ENCODE peak calls at places on chromosomes 12 and 14, in four cellular contexts. Z is AG10803; T is CD8-positive, alpha-beta T cell; G is adrenal gland. S is an unnamed sample.

GRCh38 chr12:46556105-46556559 is 183.6 kb upstream of the SLC38A2 start:
- DNase-seq in Z (peak; percentile 97), T (no peak), G (no peak), S (peak; percentile 99)

GRCh38 chr12:53701518-53702264 is 25.6 kb downstream of the CALCOCO1 start:
- DNase-seq in Z (peak; percentile 72), T (peak; percentile 86), G (peak; percentile 82), S (peak; percentile 73)

GRCh38 chr12:96501139-96501741 is 11.9 kb downstream of the CFAP54 start:
- DNase-seq in Z (peak; percentile 67), T (peak; percentile 68), G (no peak), S (peak; percentile 79)

GRCh38 chr12:19298837-19299605 is 140.3 kb upstream of the AEBP2 start:
- DNase-seq in Z (no peak), T (no peak), G (peak; percentile 36), S (no peak)

GRCh38 chr12:78885466-78885865 is 20.9 kb downstream of the SYT1 start:
- DNase-seq in Z (no peak), T (no peak), G (no peak), S (no peak)

GRCh38 chr14:38867561-38868150 is 235.4 kb downstream of the SEC23A start:
- DNase-seq in Z (peak; percentile 82), T (peak; percentile 55), G (peak; percentile 75), S (peak; percentile 82)

GRCh38 chr14:49930720-49931119 is 37.8 kb downstream of the ARF6 start:
- DNase-seq in Z (no peak), T (no peak), G (no peak), S (no peak)

GRCh38 chr12:6917491-6918231 is 3.3 kb downstream of the ENO2 start:
- DNase-seq in Z (no peak), T (no peak), G (no peak), S (no peak)

GRCh38 chr12:6854036-6854435 is 2.1 kb downstream of the USP5 start:
- DNase-seq in Z (no peak), T (no peak), G (no peak), S (no peak)

GRCh38 chr14:102055181-102055901 is 31.5 kb downstream of the HSP90AA1 start:
- DNase-seq in Z (peak; percentile 76), T (no peak), G (no peak), S (peak; percentile 57)

GRCh38 chr12:67068773-67069450 is 200.2 kb upstream of the CAND1 start:
- DNase-seq in Z (peak; percentile 24), T (peak; percentile 59), G (peak; percentile 73), S (peak; percentile 25)

GRCh38 chr14:68468437-68469207 is 324.2 kb downstream of the ZFP36L1 start:
- DNase-seq in Z (peak; percentile 85), T (peak; percentile 56), G (no peak), S (peak; percentile 85)

GRCh38 chr12:3641428-3641883 is 111.5 kb downstream of the CRACR2A start:
- DNase-seq in Z (peak; percentile 77), T (no peak), G (no peak), S (peak; percentile 75)

GRCh38 chr12:14630793-14631192 is 63.1 kb upstream of the PLBD1 start:
- DNase-seq in Z (no peak), T (no peak), G (no peak), S (no peak)

GRCh38 chr14:77113644-77114043 is 15.6 kb downstream of the CIPC start:
- DNase-seq in Z (no peak), T (no peak), G (no peak), S (no peak)

GRCh38 chr14:22898302-22898894 is 15.4 kb downstream of the REM2 start:
- DNase-seq in Z (peak; percentile 77), T (no peak), G (no peak), S (peak; percentile 64)

GRCh38 chr14:100294213-100294962 is 11.9 kb downstream of the SLC25A29 start:
- DNase-seq in Z (no peak), T (no peak), G (no peak), S (no peak)

GRCh38 chr12:31476437-31476836 is 114.5 kb downstream of the DENND5B start:
- DNase-seq in Z (no peak), T (no peak), G (no peak), S (no peak)

GRCh38 chr14:22549981-22550670 is 38.9 kb downstream of the DAD1 start:
- DNase-seq in Z (no peak), T (peak; percentile 78), G (no peak), S (peak; percentile 24)

GRCh38 chr12:80937391-80938238 is at the start of gene LIN7A:
- DNase-seq in Z (peak; percentile 17), T (no peak), G (no peak), S (peak; percentile 36)

GRCh38 chr12:67452119-67452805 is 183.1 kb downstream of the CAND1 start:
- DNase-seq in Z (no peak), T (no peak), G (no peak), S (no peak)

GRCh38 chr12:51874013-51874412 is 13.9 kb upstream of the ANKRD33 start:
- DNase-seq in Z (no peak), T (no peak), G (no peak), S (peak; percentile 66)

GRCh38 chr12:12585115-12585862 is 22.6 kb upstream of the DUSP16 start:
- DNase-seq in Z (no peak), T (no peak), G (no peak), S (no peak)

GRCh38 chr14:23042162-23042965 is at the start of gene PSMB11:
- DNase-seq in Z (no peak), T (no peak), G (no peak), S (no peak)

GRCh38 chr12:20144341-20144740 is 224.0 kb upstream of the PDE3A start:
- DNase-seq in Z (no peak), T (no peak), G (no peak), S (no peak)

GRCh38 chr14:95514131-95515079 is 2.0 kb downstream of the SYNE3 start:
- DNase-seq in Z (no peak), T (no peak), G (no peak), S (no peak)

GRCh38 chr14:34539407-34540180 is at the start of gene EAPP:
- DNase-seq in Z (peak; percentile 97), T (peak; percentile 96), G (peak; percentile 97), S (peak; percentile 98)

GRCh38 chr14:62696261-62696968 is 348.8 kb downstream of the KCNH5 start:
- DNase-seq in Z (no peak), T (no peak), G (no peak), S (no peak)

GRCh38 chr12:93050026-93050747 is 121.1 kb upstream of the EEA1 start:
- DNase-seq in Z (peak; percentile 71), T (no peak), G (no peak), S (peak; percentile 55)

GRCh38 chr14:64654072-64654899 is 49.9 kb upstream of the PLEKHG3 start:
- DNase-seq in Z (peak; percentile 92), T (no peak), G (no peak), S (peak; percentile 93)

GRCh38 chr14:90578283-90578985 is 181.6 kb downstream of the CALM1 start:
- DNase-seq in Z (no peak), T (no peak), G (no peak), S (no peak)

GRCh38 chr12:1918875-1919236 is 404 bp upstream of the CACNA2D4 start:
- DNase-seq in Z (no peak), T (no peak), G (no peak), S (no peak)

GRCh38 chr14:33282181-33282580 is 343.5 kb downstream of the NPAS3 start:
- DNase-seq in Z (peak; percentile 8), T (no peak), G (no peak), S (no peak)
- TF ChIP-seq CTCF in Z (no peak), T (no peak), G (no peak), S (no peak)

GRCh38 chr14:35825968-35826217 is 245 bp upstream of the BRMS1L start:
- DNase-seq in Z (no peak), T (no peak), G (no peak), S (no peak)
- H3K4me3 ChIP-seq in Z (peak overlapping the region; percentile 99), T (peak overlapping the region; percentile 92), G (no peak overlapping the region), S (peak overlapping the region; percentile 98)

GRCh38 chr14:29166507-29166906 is 399.9 kb downstream of the FOXG1 start:
- DNase-seq in Z (no peak), T (no peak), G (no peak), S (no peak)
- TF ChIP-seq CTCF in Z (no peak), T (no peak), G (no peak), S (no peak)

DNA sequence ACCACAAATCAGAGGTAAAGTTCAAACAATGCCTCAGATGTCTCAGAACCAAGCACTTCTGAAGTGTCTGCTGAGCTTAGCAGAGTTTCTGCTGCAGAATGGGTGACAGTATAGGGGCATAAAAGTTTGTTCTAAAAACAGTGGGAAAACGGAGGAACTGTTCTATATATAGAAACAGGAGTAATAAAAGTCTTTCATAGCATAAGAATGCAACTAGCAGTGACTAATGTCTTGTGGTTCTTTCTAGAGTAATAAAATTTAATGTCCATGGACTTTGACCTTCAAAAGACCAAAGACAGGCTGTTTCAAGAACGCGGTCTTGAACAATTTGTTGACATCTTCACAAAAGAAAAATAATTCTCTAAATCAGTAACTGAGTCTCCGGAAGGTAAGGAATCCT is 107.5 kb upstream of the FAR2 start:
- DNase-seq in Z (peak; percentile 82), T (no peak), G (no peak), S (peak; percentile 94)
- H3K4me3 ChIP-seq in Z (no peak overlapping the region), T (no peak overlapping the region), G (no peak overlapping the region), S (no peak overlapping the region)

GRCh38 chr12:125341422-125341821 is 276.2 kb downstream of the AACS start:
- DNase-seq in Z (no peak), T (no peak), G (no peak), S (no peak)

GRCh38 chr12:125336246-125336645 is 271.0 kb downstream of the AACS start:
- DNase-seq in Z (no peak), T (no peak), G (no peak), S (no peak)

GRCh38 chr12:125343649-125344048 is 278.4 kb downstream of the AACS start:
- DNase-seq in Z (no peak), T (no peak), G (no peak), S (no peak)

GRCh38 chr12:125346361-125346760 is 281.1 kb downstream of the AACS start:
- DNase-seq in Z (no peak), T (no peak), G (no peak), S (no peak)

GRCh38 chr12:125340791-125341190 is 275.6 kb downstream of the AACS start:
- DNase-seq in Z (peak; percentile 39), T (no peak), G (no peak), S (peak; percentile 55)
- TF ChIP-seq CTCF in Z (no peak), T (no peak), G (no peak), S (no peak)

S was measured in fibroblast of villous mesenchyme.